ENCODE peak calls at places on chromosomes 16 and 17, in six cellular contexts. I, D, M, R, G and J are unnamed samples.

GRCh38 chr16:74999683-75000480 is 1.1 kb downstream of the ZNRF1 start:
- DNase-seq in I (no peak), D (peak; percentile 48), M (no peak), R (peak; percentile 55), G (no peak), J (peak; percentile 76)

GRCh38 chr16:11319529-11320146 is 25.6 kb upstream of the RMI2 start:
- DNase-seq in I (no peak), D (no peak), M (no peak), R (no peak), G (no peak), J (no peak)

GRCh38 chr17:27247071-27247957 is 46.6 kb upstream of the WSB1 start:
- DNase-seq in I (peak; percentile 73), D (peak; percentile 49), M (no peak), R (no peak), G (peak; percentile 85), J (no peak)

GRCh38 chr17:8121531-8122390 is 2.1 kb downstream of the HES7 start:
- DNase-seq in I (peak; percentile 22), D (no peak), M (no peak), R (peak; percentile 59), G (peak; percentile 55), J (no peak)

GRCh38 chr17:75032896-75033294 is 13.9 kb downstream of the ATP5PD start:
- DNase-seq in I (peak; percentile 34), D (no peak), M (no peak), R (no peak), G (no peak), J (no peak)

GRCh38 chr16:55176901-55177300 is 147.1 kb upstream of the IRX6 start:
- DNase-seq in I (no peak), D (no peak), M (no peak), R (no peak), G (no peak), J (no peak)

GRCh38 chr17:11047228-11047627 is 193.8 kb upstream of the SHISA6 start:
- DNase-seq in I (no peak), D (no peak), M (no peak), R (no peak), G (no peak), J (no peak)

GRCh38 chr17:77609553-77610517 is 348.7 kb upstream of the TNRC6C start:
- DNase-seq in I (no peak), D (no peak), M (no peak), R (no peak), G (no peak), J (no peak)

GRCh38 chr16:56931253-56931768 is 631 bp upstream of the HERPUD1 start:
- DNase-seq in I (peak; percentile 36), D (no peak), M (peak; percentile 60), R (no peak), G (no peak), J (no peak)

GRCh38 chr16:29315916-29316517 is 90.5 kb downstream of the NPIPB11 start:
- DNase-seq in I (no peak), D (no peak), M (no peak), R (no peak), G (no peak), J (no peak)

GRCh38 chr17:16915752-16916556 is 56.0 kb downstream of the TNFRSF13B start:
- DNase-seq in I (peak; percentile 38), D (no peak), M (no peak), R (peak; percentile 21), G (peak; percentile 16), J (no peak)

GRCh38 chr17:82502207-82502606 is 17.3 kb upstream of the FOXK2 start:
- DNase-seq in I (no peak), D (no peak), M (no peak), R (no peak), G (peak; percentile 45), J (no peak)

GRCh38 chr17:7220593-7221280 is 999 bp downstream of the ACADVL start:
- DNase-seq in I (no peak), D (peak; percentile 77), M (no peak), R (no peak), G (peak; percentile 63), J (no peak)

GRCh38 chr17:4950757-4951204 is at the start of gene ENO3:
- DNase-seq in I (no peak), D (peak; percentile 81), M (no peak), R (no peak), G (no peak), J (no peak)

GRCh38 chr17:43671075-43671692 is 9.5 kb upstream of the MEOX1 start:
- DNase-seq in I (no peak), D (no peak), M (no peak), R (no peak), G (no peak), J (no peak)

GRCh38 chr17:57569860-57570259 is 175.2 kb downstream of the CCDC182 start:
- DNase-seq in I (no peak), D (no peak), M (no peak), R (no peak), G (no peak), J (no peak)

GRCh38 chr16:66590322-66590721 is 11.1 kb downstream of the CMTM2 start:
- DNase-seq in I (no peak), D (no peak), M (no peak), R (no peak), G (no peak), J (no peak)

GRCh38 chr17:21375162-21375560 is 996 bp upstream of the KCNJ12 start:
- DNase-seq in I (no peak), D (no peak), M (no peak), R (no peak), G (no peak), J (no peak)

GRCh38 chr16:12602811-12603698 is 200.6 kb downstream of the CPPED1 start:
- DNase-seq in I (no peak), D (no peak), M (no peak), R (no peak), G (no peak), J (no peak)

GRCh38 chr17:21284319-21285163 is at the start of gene MAP2K3:
- DNase-seq in I (peak; percentile 99), D (peak; percentile 100), M (peak; percentile 98), R (peak; percentile 93), G (peak; percentile 99), J (peak; percentile 100)

GRCh38 chr16:11254913-11255736 is 879 bp downstream of the SOCS1 start:
- DNase-seq in I (no peak), D (peak; percentile 26), M (no peak), R (peak; percentile 60), G (peak; percentile 34), J (no peak)

GRCh38 chr17:45782889-45783592 is 1.1 kb upstream of the CRHR1 start:
- DNase-seq in I (no peak), D (no peak), M (no peak), R (peak; percentile 80), G (no peak), J (no peak)

GRCh38 chr17:70405492-70406220 is 236.3 kb downstream of the KCNJ2 start:
- DNase-seq in I (peak; percentile 53), D (no peak), M (no peak), R (no peak), G (peak; percentile 97), J (no peak)

GRCh38 chr16:4616047-4616811 is 1.5 kb upstream of the UBALD1 start:
- DNase-seq in I (peak; percentile 100), D (peak; percentile 100), M (peak; percentile 98), R (peak; percentile 95), G (peak; percentile 100), J (peak; percentile 100)

GRCh38 chr17:64152428-64153125 is 22.6 kb upstream of the ERN1 start:
- DNase-seq in I (no peak), D (no peak), M (no peak), R (peak; percentile 34), G (no peak), J (peak; percentile 35)

GRCh38 chr17:297758-298157 is 54.8 kb downstream of the RPH3AL start:
- DNase-seq in I (no peak), D (no peak), M (no peak), R (no peak), G (no peak), J (no peak)

GRCh38 chr17:81063488-81064093 is 28.6 kb downstream of the BAIAP2 start:
- DNase-seq in I (no peak), D (no peak), M (no peak), R (no peak), G (no peak), J (no peak)

DNA sequence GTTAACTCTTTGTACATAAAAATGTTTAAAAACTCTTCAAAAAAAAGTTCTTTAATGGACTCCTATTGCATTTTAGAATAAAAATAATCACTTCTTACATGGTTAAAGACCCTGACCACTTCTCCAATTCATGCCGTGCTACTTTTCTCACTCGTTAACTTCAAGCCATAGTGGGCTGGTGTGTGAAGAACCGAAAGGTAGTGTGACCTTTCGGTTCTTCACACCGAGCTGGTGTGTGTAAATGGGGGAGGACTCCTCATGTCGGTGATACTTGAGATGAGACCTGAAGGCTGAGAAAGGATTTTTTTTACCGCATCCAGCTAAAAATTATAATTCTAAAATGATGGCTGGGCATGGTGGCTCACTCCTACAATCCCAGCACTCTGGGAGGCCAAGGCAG is 22.1 kb downstream of the RFFL start:
- DNase-seq in I (no peak), D (no peak), M (no peak), R (no peak), G (no peak), J (no peak)
- H3K27me3 ChIP-seq in I (no peaks in the 10 kb centered on the region), D (no peaks in the 10 kb centered on the region), M (no peaks in the 10 kb centered on the region), R (no peaks in the 10 kb centered on the region), G (no peaks in the 10 kb centered on the region), J (no peaks in the 10 kb centered on the region)

GRCh38 chr17:38751144-38751802 is 1.3 kb upstream of the PSMB3 start:
- DNase-seq in I (no peak), D (no peak), M (no peak), R (no peak), G (peak; percentile 21), J (no peak)
- H3K4me3 ChIP-seq in I (no peak overlapping the region), D (peak overlapping the region; percentile 97), M (peak overlapping the region; percentile 88), R (peak overlapping the region; percentile 74), G (peak overlapping the region; percentile 82), J (peak overlapping the region; percentile 96)

GRCh38 chr16:88782454-88783390 is 2.3 kb downstream of the PIEZO1 start:
- DNase-seq in I (no peak), D (no peak), M (no peak), R (peak; percentile 58), G (peak; percentile 84), J (no peak)
- TF ChIP-seq POLR2A in I (no peak), D (no peak), M (no peak), R (no peak), G (no peak), J (no peak)

DNA sequence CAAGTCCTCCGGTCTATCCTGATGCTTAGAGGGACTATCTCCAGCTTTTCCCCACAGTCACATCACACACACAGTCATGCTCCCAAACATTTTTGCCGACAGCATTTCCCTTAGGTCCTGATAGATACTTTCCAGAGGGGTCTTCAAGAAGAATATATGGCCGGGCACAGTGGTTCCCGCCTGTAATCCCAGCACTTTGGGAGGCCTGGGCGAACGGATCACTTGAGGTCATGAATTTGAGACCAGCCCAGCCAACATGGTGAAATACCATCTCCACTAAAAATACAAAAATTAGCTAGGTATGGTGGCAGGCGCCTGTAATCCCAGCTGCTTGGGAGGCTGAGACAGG is 4.3 kb upstream of the GIP start:
- DNase-seq in I (no peak), D (no peak), M (no peak), R (no peak), G (no peak), J (peak; percentile 3)
- H3K27me3 ChIP-seq in I (no peaks in the 10 kb centered on the region), D (peaks cover 16% of the 10 kb centered on the region), M (no peaks in the 10 kb centered on the region), R (no peaks in the 10 kb centered on the region), G (no peaks in the 10 kb centered on the region), J (peaks cover 95% of the 10 kb centered on the region)

DNA sequence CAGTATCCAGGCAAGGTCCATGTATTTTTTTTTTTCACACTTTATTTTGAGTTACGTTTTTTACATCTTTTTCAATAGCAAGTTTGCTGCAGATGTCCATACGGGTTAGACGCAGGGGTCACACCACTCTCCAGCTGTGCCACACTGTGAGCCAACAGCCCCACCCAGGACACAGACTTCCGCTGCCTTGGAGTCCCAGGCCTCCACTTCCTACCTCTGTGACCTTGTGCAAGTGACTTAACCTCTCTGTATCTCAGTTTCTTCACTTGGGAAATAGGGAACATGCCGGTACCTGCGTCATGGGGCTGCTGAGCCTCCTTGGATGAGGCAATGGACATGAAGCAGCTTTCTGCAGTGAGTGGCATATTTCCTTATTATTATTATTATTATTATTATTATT is 3.3 kb upstream of the PITPNA start:
- DNase-seq in I (no peak), D (no peak), M (no peak), R (no peak), G (no peak), J (no peak)
- H3K4me3 ChIP-seq in I (no peak overlapping the region), D (no peak overlapping the region), M (no peak overlapping the region), R (no peak overlapping the region), G (no peak overlapping the region), J (no peak overlapping the region)